ENCODE peak calls at places on chromosomes 13 and 19, in five cellular contexts. One of them, this sample, is unnamed.

GRCh38 chr19:18772620-18773587 is 18.2 kb downstream of the COMP start:
- DNase-seq in bronchial epithelial cell: peak
- DNase-seq in cardiac muscle cell: no peak
- DNase-seq in breast epithelium: peak
- DNase-seq in ascending aorta: no peak
- DNase-seq in this sample: no peak

GRCh38 chr13:66492479-66492878 is 737.7 kb downstream of the PCDH9 start:
- DNase-seq in bronchial epithelial cell: peak
- DNase-seq in cardiac muscle cell: no peak
- DNase-seq in breast epithelium: no peak
- DNase-seq in ascending aorta: no peak
- DNase-seq in this sample: no peak

GRCh38 chr19:6425732-6426686 is 1.4 kb upstream of the KHSRP start:
- DNase-seq in bronchial epithelial cell: no peak
- DNase-seq in cardiac muscle cell: no peak
- DNase-seq in breast epithelium: no peak
- DNase-seq in ascending aorta: no peak
- DNase-seq in this sample: no peak

GRCh38 chr13:44149821-44150220 is 223.8 kb upstream of the SERP2 start:
- DNase-seq in bronchial epithelial cell: no peak
- DNase-seq in cardiac muscle cell: no peak
- DNase-seq in breast epithelium: no peak
- DNase-seq in ascending aorta: no peak
- DNase-seq in this sample: no peak

GRCh38 chr19:51065221-51065960 is 499 bp upstream of the KLK13 start:
- DNase-seq in bronchial epithelial cell: no peak
- DNase-seq in cardiac muscle cell: peak
- DNase-seq in breast epithelium: no peak
- DNase-seq in ascending aorta: no peak
- DNase-seq in this sample: no peak

GRCh38 chr13:80096383-80096782 is 244.5 kb downstream of the SPRY2 start:
- DNase-seq in bronchial epithelial cell: no peak
- DNase-seq in cardiac muscle cell: no peak
- DNase-seq in breast epithelium: no peak
- DNase-seq in ascending aorta: no peak
- DNase-seq in this sample: no peak

GRCh38 chr13:21243045-21243842 is 66.8 kb downstream of the MRPL57 start:
- DNase-seq in bronchial epithelial cell: no peak
- DNase-seq in cardiac muscle cell: no peak
- DNase-seq in breast epithelium: no peak
- DNase-seq in ascending aorta: no peak
- DNase-seq in this sample: no peak

GRCh38 chr13:50712469-50712868 is 131.0 kb downstream of the DLEU7 start:
- DNase-seq in bronchial epithelial cell: no peak
- DNase-seq in cardiac muscle cell: no peak
- DNase-seq in breast epithelium: no peak
- DNase-seq in ascending aorta: no peak
- DNase-seq in this sample: no peak

GRCh38 chr13:34899888-34900287 is 42.2 kb upstream of the NBEA start:
- DNase-seq in bronchial epithelial cell: no peak
- DNase-seq in cardiac muscle cell: no peak
- DNase-seq in breast epithelium: no peak
- DNase-seq in ascending aorta: no peak
- DNase-seq in this sample: no peak

GRCh38 chr13:66965146-66965545 is 265.0 kb downstream of the PCDH9 start:
- DNase-seq in bronchial epithelial cell: no peak
- DNase-seq in cardiac muscle cell: no peak
- DNase-seq in breast epithelium: no peak
- DNase-seq in ascending aorta: no peak
- DNase-seq in this sample: no peak

GRCh38 chr13:83168575-83168974 is 713.7 kb downstream of the SLITRK1 start:
- DNase-seq in bronchial epithelial cell: no peak
- DNase-seq in cardiac muscle cell: peak
- DNase-seq in breast epithelium: no peak
- DNase-seq in ascending aorta: no peak
- DNase-seq in this sample: no peak

GRCh38 chr13:23445794-23446193 is 12.3 kb upstream of the SACS start:
- DNase-seq in bronchial epithelial cell: peak
- DNase-seq in cardiac muscle cell: no peak
- DNase-seq in breast epithelium: no peak
- DNase-seq in ascending aorta: no peak
- DNase-seq in this sample: no peak

GRCh38 chr19:14059093-14059480 is 2.8 kb downstream of the PALM3 start:
- DNase-seq in bronchial epithelial cell: no peak
- DNase-seq in cardiac muscle cell: peak
- DNase-seq in breast epithelium: no peak
- DNase-seq in ascending aorta: no peak
- DNase-seq in this sample: no peak

GRCh38 chr13:97109256-97109655 is 112.9 kb upstream of the MBNL2 start:
- DNase-seq in bronchial epithelial cell: no peak
- DNase-seq in cardiac muscle cell: no peak
- DNase-seq in breast epithelium: no peak
- DNase-seq in ascending aorta: no peak
- DNase-seq in this sample: no peak

GRCh38 chr19:784541-784940 is 12.7 kb upstream of the PTBP1 start:
- DNase-seq in bronchial epithelial cell: no peak
- DNase-seq in cardiac muscle cell: no peak
- DNase-seq in breast epithelium: no peak
- DNase-seq in ascending aorta: no peak
- DNase-seq in this sample: no peak

GRCh38 chr13:30720470-30720869 is 14.9 kb upstream of the ALOX5AP start:
- DNase-seq in bronchial epithelial cell: no peak
- DNase-seq in cardiac muscle cell: no peak
- DNase-seq in breast epithelium: no peak
- DNase-seq in ascending aorta: no peak
- DNase-seq in this sample: no peak

GRCh38 chr13:41054212-41054877 is 7.0 kb upstream of the WBP4 start:
- DNase-seq in bronchial epithelial cell: peak
- DNase-seq in cardiac muscle cell: peak
- DNase-seq in breast epithelium: no peak
- DNase-seq in ascending aorta: no peak
- DNase-seq in this sample: peak

GRCh38 chr13:80083516-80084085 is 257.3 kb downstream of the SPRY2 start:
- DNase-seq in bronchial epithelial cell: no peak
- DNase-seq in cardiac muscle cell: peak
- DNase-seq in breast epithelium: no peak
- DNase-seq in ascending aorta: no peak
- DNase-seq in this sample: no peak

GRCh38 chr19:42313096-42313839 is at the start of gene TMEM145:
- DNase-seq in bronchial epithelial cell: no peak
- DNase-seq in cardiac muscle cell: peak
- DNase-seq in breast epithelium: no peak
- DNase-seq in ascending aorta: no peak
- DNase-seq in this sample: no peak

GRCh38 chr13:110430391-110431338 is 123.6 kb downstream of the COL4A2 start:
- DNase-seq in bronchial epithelial cell: peak
- DNase-seq in cardiac muscle cell: no peak
- DNase-seq in breast epithelium: no peak
- DNase-seq in ascending aorta: no peak
- DNase-seq in this sample: no peak

GRCh38 chr13:74210693-74211393 is 76.6 kb upstream of the KLF12 start:
- DNase-seq in bronchial epithelial cell: peak
- DNase-seq in cardiac muscle cell: peak
- DNase-seq in breast epithelium: no peak
- DNase-seq in ascending aorta: peak
- DNase-seq in this sample: peak

GRCh38 chr19:5805465-5806132 is 732 bp downstream of the NRTN start:
- DNase-seq in bronchial epithelial cell: no peak
- DNase-seq in cardiac muscle cell: peak
- DNase-seq in breast epithelium: peak
- DNase-seq in ascending aorta: no peak
- DNase-seq in this sample: no peak

GRCh38 chr19:35000647-35001501 is 751 bp downstream of the GRAMD1A start:
- DNase-seq in bronchial epithelial cell: peak
- DNase-seq in cardiac muscle cell: peak
- DNase-seq in breast epithelium: no peak
- DNase-seq in ascending aorta: no peak
- DNase-seq in this sample: no peak

GRCh38 chr13:110119943-110120905 is 186.7 kb downstream of the COL4A1 start:
- DNase-seq in bronchial epithelial cell: peak
- DNase-seq in cardiac muscle cell: no peak
- DNase-seq in breast epithelium: no peak
- DNase-seq in ascending aorta: no peak
- DNase-seq in this sample: no peak

GRCh38 chr13:40875583-40875982 is 86.2 kb downstream of the SLC25A15 start:
- DNase-seq in bronchial epithelial cell: peak
- DNase-seq in cardiac muscle cell: no peak
- DNase-seq in breast epithelium: no peak
- DNase-seq in ascending aorta: no peak
- DNase-seq in this sample: no peak

GRCh38 chr19:10074153-10074552 is 12.0 kb upstream of the SHFL start:
- DNase-seq in bronchial epithelial cell: peak
- DNase-seq in cardiac muscle cell: peak
- DNase-seq in breast epithelium: no peak
- DNase-seq in ascending aorta: no peak
- DNase-seq in this sample: no peak

GRCh38 chr13:35906636-35907035 is 224.5 kb downstream of the DCLK1 start:
- DNase-seq in bronchial epithelial cell: no peak
- DNase-seq in cardiac muscle cell: no peak
- DNase-seq in breast epithelium: no peak
- DNase-seq in ascending aorta: no peak
- DNase-seq in this sample: no peak

GRCh38 chr13:59621791-59622190 is 541.9 kb downstream of the DIAPH3 start:
- DNase-seq in bronchial epithelial cell: no peak
- DNase-seq in cardiac muscle cell: no peak
- DNase-seq in breast epithelium: no peak
- DNase-seq in ascending aorta: no peak
- DNase-seq in this sample: no peak

GRCh38 chr19:5434970-5435641 is 20.1 kb upstream of the ZNRF4 start:
- DNase-seq in bronchial epithelial cell: peak
- DNase-seq in cardiac muscle cell: peak
- DNase-seq in breast epithelium: no peak
- DNase-seq in ascending aorta: no peak
- DNase-seq in this sample: peak

GRCh38 chr19:11061951-11062350 is 27.3 kb upstream of the LDLR start:
- DNase-seq in bronchial epithelial cell: no peak
- DNase-seq in cardiac muscle cell: no peak
- DNase-seq in breast epithelium: no peak
- DNase-seq in ascending aorta: no peak
- DNase-seq in this sample: no peak

GRCh38 chr19:34692541-34692940 is 15.1 kb downstream of the ZNF302 start:
- DNase-seq in bronchial epithelial cell: no peak
- DNase-seq in cardiac muscle cell: no peak
- DNase-seq in breast epithelium: no peak
- DNase-seq in ascending aorta: no peak
- DNase-seq in this sample: no peak

GRCh38 chr13:99031725-99032298 is 53.9 kb upstream of the DOCK9 start:
- DNase-seq in bronchial epithelial cell: peak
- DNase-seq in cardiac muscle cell: no peak
- DNase-seq in breast epithelium: no peak
- DNase-seq in ascending aorta: no peak
- DNase-seq in this sample: no peak

GRCh38 chr19:31595521-31595920 is 246.3 kb upstream of the TSHZ3 start:
- DNase-seq in bronchial epithelial cell: no peak
- DNase-seq in cardiac muscle cell: no peak
- DNase-seq in breast epithelium: no peak
- DNase-seq in ascending aorta: no peak
- DNase-seq in this sample: no peak

GRCh38 chr19:57355916-57356315 is 4.8 kb downstream of the ZNF304 start:
- DNase-seq in bronchial epithelial cell: no peak
- DNase-seq in cardiac muscle cell: no peak
- DNase-seq in breast epithelium: no peak
- DNase-seq in ascending aorta: no peak
- DNase-seq in this sample: no peak

GRCh38 chr19:57350877-57351805 is at the start of gene ZNF304:
- DNase-seq in bronchial epithelial cell: peak
- DNase-seq in cardiac muscle cell: peak
- DNase-seq in breast epithelium: peak
- DNase-seq in ascending aorta: peak
- DNase-seq in this sample: peak

GRCh38 chr19:57348136-57348535 is 2.9 kb upstream of the ZNF304 start:
- DNase-seq in bronchial epithelial cell: peak
- DNase-seq in cardiac muscle cell: peak
- DNase-seq in breast epithelium: no peak
- DNase-seq in ascending aorta: no peak
- DNase-seq in this sample: peak

GRCh38 chr19:57357406-57357805 is 5.9 kb upstream of the TRAPPC2B start:
- DNase-seq in bronchial epithelial cell: no peak
- DNase-seq in cardiac muscle cell: no peak
- DNase-seq in breast epithelium: no peak
- DNase-seq in ascending aorta: no peak
- DNase-seq in this sample: no peak

GRCh38 chr19:57351867-57352266 is 796 bp downstream of the ZNF304 start:
- DNase-seq in bronchial epithelial cell: peak
- DNase-seq in cardiac muscle cell: peak
- DNase-seq in breast epithelium: no peak
- DNase-seq in ascending aorta: no peak
- DNase-seq in this sample: no peak
- TF ChIP-seq CTCF in bronchial epithelial cell: peak
- TF ChIP-seq CTCF in cardiac muscle cell: no peak
- TF ChIP-seq CTCF in breast epithelium: no peak
- TF ChIP-seq CTCF in ascending aorta: no peak
- TF ChIP-seq CTCF in this sample: no peak

DNA sequence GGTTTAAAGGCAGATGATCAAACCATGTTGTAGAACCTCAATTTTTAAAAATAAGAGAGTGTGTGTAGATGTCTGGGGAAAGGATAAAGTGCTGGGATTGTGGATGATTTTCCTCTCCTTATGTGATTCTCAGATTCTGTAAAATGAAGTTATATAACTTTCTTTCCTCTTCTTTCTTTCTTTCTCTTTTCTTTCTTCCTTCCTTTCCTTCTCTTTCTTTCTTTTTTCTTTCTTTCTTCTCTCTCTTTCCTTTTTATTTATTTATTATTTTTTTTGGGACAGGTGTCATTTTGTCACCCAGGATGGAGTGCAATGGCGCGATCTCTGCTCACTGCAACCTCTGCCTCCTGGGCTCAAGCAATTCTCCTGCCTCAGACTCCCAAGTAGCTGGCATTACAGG is 82.6 kb downstream of the GADD45B start:
- DNase-seq in bronchial epithelial cell: no peak
- DNase-seq in cardiac muscle cell: no peak
- DNase-seq in breast epithelium: no peak
- DNase-seq in ascending aorta: no peak
- DNase-seq in this sample: no peak
- H3K4me3 ChIP-seq in bronchial epithelial cell: no peak
- H3K4me3 ChIP-seq in cardiac muscle cell: no peak
- H3K4me3 ChIP-seq in breast epithelium: no peak
- H3K4me3 ChIP-seq in ascending aorta: no peak
- H3K4me3 ChIP-seq in this sample: no peak

GRCh38 chr19:49889687-49890348 is 6.9 kb downstream of the IL4I1 start:
- DNase-seq in bronchial epithelial cell: peak
- DNase-seq in cardiac muscle cell: peak
- DNase-seq in breast epithelium: peak
- DNase-seq in ascending aorta: peak
- DNase-seq in this sample: no peak
- TF ChIP-seq CTCF in bronchial epithelial cell: peak
- TF ChIP-seq CTCF in cardiac muscle cell: peak
- TF ChIP-seq CTCF in breast epithelium: peak
- TF ChIP-seq CTCF in ascending aorta: peak
- TF ChIP-seq CTCF in this sample: peak

GRCh38 chr19:3098141-3098514 is 4.0 kb downstream of the GNA11 start:
- DNase-seq in bronchial epithelial cell: no peak
- DNase-seq in cardiac muscle cell: no peak
- DNase-seq in breast epithelium: no peak
- DNase-seq in ascending aorta: no peak
- DNase-seq in this sample: no peak
- H3K4me3 ChIP-seq in bronchial epithelial cell: no peak
- H3K4me3 ChIP-seq in cardiac muscle cell: no peak
- H3K4me3 ChIP-seq in breast epithelium: peak
- H3K4me3 ChIP-seq in ascending aorta: peak
- H3K4me3 ChIP-seq in this sample: peak